ENCODE peak calls at places on chromosomes 2 and 18, in seven cellular contexts. F, Y, L, M, O, N and S are unnamed samples.

GRCh38 chr2:83894976-83895375 is 564.1 kb downstream of the SUCLG1 start:
- DNase-seq in N (no peak), M (no peak), O (no peak), Y (no peak), F (no peak), L (no peak), S (no peak)

GRCh38 chr2:235098273-235098672 is 146.5 kb downstream of the SH3BP4 start:
- DNase-seq in M (no peak), Y (no peak), N (peak), F (no peak), O (no peak), L (no peak), S (no peak)

GRCh38 chr2:61016392-61017002 is 1.0 kb upstream of the PEX13 start:
- DNase-seq in F (no peak), O (peak), M (no peak), L (no peak), Y (no peak), N (no peak), S (no peak)

GRCh38 chr2:159399716-159400525 is 113.4 kb upstream of the WDSUB1 start:
- DNase-seq in Y (peak), O (no peak), L (peak), F (no peak), N (no peak), M (peak), S (no peak)

GRCh38 chr2:24806660-24807036 is 13.4 kb downstream of the CENPO start:
- DNase-seq in N (no peak), L (no peak), F (no peak), Y (no peak), O (no peak), M (no peak), S (no peak)

GRCh38 chr2:203591642-203592041 is 56.5 kb upstream of the RAPH1 start:
- DNase-seq in F (no peak), O (no peak), L (peak), N (no peak), M (no peak), Y (no peak), S (no peak)

GRCh38 chr2:66839551-66840320 is 404.8 kb downstream of the MEIS1 start:
- DNase-seq in F (no peak), O (no peak), L (peak), N (no peak), M (peak), Y (peak), S (no peak)

GRCh38 chr2:188089896-188090295 is 201.8 kb upstream of the GULP1 start:
- DNase-seq in Y (no peak), F (no peak), O (peak), N (no peak), L (peak), M (no peak), S (no peak)

GRCh38 chr2:233379034-233379433 is 24.7 kb downstream of the DGKD start:
- DNase-seq in N (no peak), Y (no peak), O (no peak), L (no peak), F (no peak), M (no peak), S (no peak)

GRCh38 chr18:59725177-59725576 is 28.0 kb upstream of the CCBE1 start:
- DNase-seq in L (no peak), F (no peak), M (no peak), O (no peak), Y (no peak), N (no peak), S (no peak)

GRCh38 chr2:96240341-96241038 is 25.3 kb downstream of the TMEM127 start:
- DNase-seq in F (no peak), O (no peak), Y (no peak), L (no peak), N (no peak), M (no peak), S (no peak)

GRCh38 chr2:31379102-31379501 is 35.4 kb downstream of the XDH start:
- DNase-seq in O (no peak), M (no peak), N (no peak), F (no peak), L (no peak), Y (no peak), S (no peak)

GRCh38 chr2:99806758-99807157 is 316.9 kb upstream of the REV1 start:
- DNase-seq in Y (peak), N (no peak), O (no peak), M (no peak), F (no peak), L (peak), S (no peak)

GRCh38 chr2:111622859-111623258 is 261.1 kb downstream of the ANAPC1 start:
- DNase-seq in Y (no peak), O (no peak), F (no peak), L (no peak), M (no peak), N (no peak), S (no peak)

GRCh38 chr2:85732467-85733120 is 21.2 kb upstream of the ATOH8 start:
- DNase-seq in F (no peak), L (no peak), O (no peak), N (no peak), M (no peak), Y (no peak), S (no peak)

GRCh38 chr18:37309059-37309458 is 256.5 kb downstream of the CELF4 start:
- DNase-seq in Y (no peak), F (no peak), N (no peak), L (no peak), M (no peak), O (no peak), S (no peak)

GRCh38 chr2:133504566-133505505 is 63.4 kb downstream of the NCKAP5 start:
- DNase-seq in M (no peak), F (no peak), O (no peak), Y (peak), L (peak), N (no peak), S (no peak)

GRCh38 chr2:120659275-120659952 is 76.3 kb upstream of the GLI2 start:
- DNase-seq in L (no peak), N (no peak), M (no peak), F (no peak), Y (no peak), O (no peak), S (no peak)
- H4K8ac ChIP-seq in L (no peak), N (no peak), M (no peak), F (no peak), Y (no peak), O (no peak), S (no peak)

DNA sequence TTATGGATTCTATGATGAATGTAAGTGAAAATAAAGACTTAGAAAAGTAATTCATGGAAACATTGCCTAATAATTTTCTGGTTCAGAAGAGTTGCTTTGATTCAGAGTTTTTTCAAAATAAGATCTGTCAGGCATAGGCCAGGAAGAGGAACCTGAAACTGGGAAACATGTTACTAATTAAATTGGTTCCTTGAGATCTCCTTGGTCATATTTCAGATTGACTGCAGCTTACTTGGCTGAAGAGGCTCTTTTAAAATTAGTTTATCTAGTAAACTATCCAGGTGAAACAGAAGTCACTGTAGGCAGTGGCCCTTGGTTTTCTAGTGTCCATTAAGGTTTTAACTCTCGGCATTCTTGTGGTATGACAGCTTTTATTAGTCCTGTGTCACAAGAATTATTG is 27.4 kb downstream of the PPP1CB start:
- DNase-seq in O (no peak), F (no peak), Y (no peak), N (no peak), M (no peak), L (no peak), S (no peak)
- H3K23ac ChIP-seq in O (no peak), F (no peak), Y (no peak), N (no peak), M (no peak), L (no peak), S (no peak)

DNA sequence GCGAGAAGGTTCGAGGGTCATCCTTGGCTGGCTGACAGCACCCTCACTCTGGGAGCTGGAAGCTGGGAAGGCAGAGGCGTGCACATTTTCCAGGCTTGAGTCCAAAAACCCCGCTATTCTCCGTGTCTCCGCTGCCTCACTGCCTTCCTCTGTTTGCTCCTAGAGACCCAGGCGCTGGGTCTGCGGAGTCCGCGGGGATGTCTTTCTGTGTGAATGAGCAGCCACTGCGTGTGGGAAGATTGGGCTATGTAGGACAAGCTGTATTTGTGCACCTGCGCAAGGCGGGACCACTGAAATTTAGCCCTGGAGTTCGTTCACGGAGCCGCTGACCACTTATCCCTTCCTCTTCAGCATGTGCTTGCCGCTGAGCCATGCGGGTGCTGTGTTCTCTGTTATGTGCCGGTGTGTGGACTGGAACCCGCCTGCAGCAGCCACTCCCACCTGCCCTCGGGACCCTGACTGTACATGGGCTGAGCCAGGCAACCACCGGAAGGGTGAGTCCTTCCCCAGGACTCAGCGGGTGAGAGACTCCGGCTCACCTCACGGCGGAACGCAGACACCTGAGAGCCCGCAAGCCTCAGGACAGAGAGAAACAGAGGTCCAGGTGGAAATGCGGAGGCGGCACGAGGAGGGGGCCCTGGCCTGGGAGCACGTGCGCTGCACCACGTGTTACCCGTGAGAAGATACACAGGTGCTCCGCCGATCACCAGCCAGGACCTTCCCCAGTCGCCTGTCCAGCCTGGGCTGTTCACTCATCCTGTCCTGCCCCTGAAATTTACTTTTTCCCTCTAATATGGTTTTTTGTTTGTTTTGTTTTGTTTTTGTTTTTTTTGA is 44.0 kb downstream of the TWIST2 start:
- DNase-seq in F (no peak), L (no peak), N (no peak), O (no peak), M (peak), Y (no peak), S (no peak)
- H4K8ac ChIP-seq in F (peak), L (no peak), N (no peak), O (no peak), M (no peak), Y (no peak), S (no peak)

DNA sequence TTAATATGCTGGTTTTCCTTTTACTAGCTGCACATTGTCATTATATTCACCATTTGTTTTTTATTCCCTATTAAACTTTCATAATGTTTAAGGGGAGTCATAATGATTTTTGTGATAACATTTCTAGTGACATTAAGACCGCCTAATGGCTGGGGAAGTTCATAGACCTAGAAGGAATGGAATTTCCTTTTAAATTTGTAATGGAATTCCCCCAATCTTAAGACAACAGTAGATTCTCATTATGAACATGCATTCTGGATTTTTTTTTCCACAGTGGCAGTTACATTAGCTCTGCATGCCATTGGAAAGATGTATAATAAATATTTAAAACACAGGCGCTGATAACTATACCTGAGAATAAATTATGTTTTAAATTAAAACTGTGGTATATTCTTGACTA is 8.4 kb downstream of the YPEL5 start:
- DNase-seq in N (no peak), L (peak), Y (no peak), O (no peak), F (no peak), M (no peak), S (no peak)
- H3K23ac ChIP-seq in N (no peak), L (no peak), Y (no peak), O (no peak), F (no peak), M (no peak), S (no peak)

GRCh38 chr18:65409266-65409665 is 341.5 kb upstream of the CDH7 start:
- DNase-seq in M (no peak), O (no peak), L (no peak), N (no peak), F (no peak), Y (no peak), S (no peak)
- H4K8ac ChIP-seq in M (no peak), O (no peak), L (no peak), N (no peak), F (no peak), Y (no peak), S (no peak)

DNA sequence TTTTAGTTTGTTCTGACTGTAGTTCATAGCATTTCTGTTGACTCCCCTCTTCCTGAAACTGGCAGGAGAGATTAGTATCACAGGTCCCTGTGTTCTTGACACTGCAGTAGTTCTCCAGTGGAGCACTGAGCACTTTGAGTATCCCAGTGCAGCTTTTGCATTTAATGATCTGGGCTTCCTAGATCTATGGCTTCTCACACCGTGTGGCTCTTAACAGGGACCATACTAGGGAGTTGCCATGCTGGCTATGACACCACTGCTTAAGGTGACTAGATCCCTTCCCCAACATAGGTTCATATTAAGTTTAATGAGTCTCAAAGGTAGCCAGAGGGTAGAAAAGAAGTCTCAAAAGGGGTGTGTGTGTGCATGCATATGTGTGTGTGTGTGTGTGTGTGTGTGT is 6.2 kb upstream of the MSTN start:
- DNase-seq in L (no peak), N (no peak), Y (no peak), F (no peak), O (no peak), M (no peak), S (no peak)
- H3K23ac ChIP-seq in L (no peak), N (no peak), Y (no peak), F (no peak), O (no peak), M (no peak), S (no peak)

GRCh38 chr18:73110307-73110706 is 242.5 kb upstream of the NETO1 start:
- DNase-seq in Y (no peak), N (no peak), L (no peak), M (no peak), F (no peak), O (no peak), S (no peak)
- H4K8ac ChIP-seq in Y (no peak), N (no peak), L (no peak), M (no peak), F (no peak), O (no peak), S (no peak)

DNA sequence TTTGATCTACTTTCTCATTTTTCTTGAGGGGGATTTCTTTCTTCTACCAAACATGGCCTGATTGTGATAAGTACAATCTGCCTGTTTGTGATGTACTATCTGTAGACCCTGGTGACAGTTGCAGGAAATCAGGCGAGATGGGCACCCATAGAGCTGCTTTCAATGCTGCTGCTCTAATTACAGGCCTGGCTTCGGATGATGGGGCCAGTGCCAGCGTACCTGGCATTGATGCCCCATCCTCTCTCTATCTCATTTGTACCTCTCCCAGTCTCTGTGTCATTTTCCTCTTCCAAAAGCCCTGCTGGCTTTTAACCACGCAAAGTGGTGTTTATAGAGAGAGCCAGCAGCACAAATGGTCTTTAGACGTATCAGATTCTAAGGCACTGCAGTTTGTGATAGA is 69.9 kb downstream of the KCTD18 start:
- DNase-seq in N (no peak), M (no peak), L (no peak), F (no peak), O (no peak), Y (no peak), S (no peak)
- H3K23ac ChIP-seq in N (no peak), M (no peak), L (no peak), F (no peak), O (no peak), Y (no peak), S (no peak)

DNA sequence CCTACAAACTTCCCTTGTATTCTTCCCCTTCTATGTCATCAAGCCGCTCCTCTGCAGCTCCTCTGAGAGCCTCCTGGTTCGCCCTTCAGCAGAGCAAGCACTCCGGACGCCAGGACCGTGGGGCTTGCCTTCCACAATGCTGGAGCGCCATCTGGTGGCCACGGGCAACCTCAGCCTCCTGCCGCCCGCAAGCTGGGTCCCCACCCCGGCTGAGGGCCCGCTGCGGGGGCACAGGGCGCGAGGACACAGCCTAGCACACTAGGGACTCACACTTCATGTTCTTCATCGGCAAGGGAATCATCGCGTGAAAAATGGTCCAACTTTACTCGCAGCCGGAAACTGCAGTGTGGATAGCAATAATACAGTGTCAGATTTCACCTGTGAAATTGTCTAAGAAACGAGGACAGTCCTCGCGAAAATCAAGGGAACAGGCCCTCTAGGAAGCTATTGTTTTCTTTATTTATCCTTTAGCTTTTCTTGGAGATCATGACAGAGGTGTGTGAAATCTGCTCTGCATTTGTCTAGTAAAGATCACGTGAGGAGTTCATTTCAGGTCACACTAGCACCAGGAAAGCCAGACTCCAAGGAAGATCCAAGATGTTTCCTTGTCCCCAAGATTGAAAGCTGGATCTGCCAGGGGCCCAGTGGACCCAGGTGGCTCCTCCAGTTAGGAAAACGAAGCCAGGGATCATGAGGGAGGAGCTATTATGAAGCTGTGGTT is 5.8 kb downstream of the PRLH start:
- DNase-seq in N (peak), F (peak), Y (peak), L (peak), M (peak), O (peak), S (peak)
- H4K8ac ChIP-seq in N (no peak), F (no peak), Y (peak), L (peak), M (peak), O (no peak), S (no peak)

GRCh38 chr2:19648583-19648982 is 253.2 kb downstream of the TTC32 start:
- DNase-seq in Y (peak), O (no peak), N (no peak), F (no peak), L (peak), M (no peak), S (no peak)
- H3K23ac ChIP-seq in Y (no peak), O (no peak), N (no peak), F (no peak), L (no peak), M (no peak), S (no peak)